ENCODE peak calls at places on chromosomes 7 and 10, in ten cellular contexts. X is body of pancreas, B is HCT116, W is esophagus squamous epithelium, I is heart left ventricle, G is H1, N is K562, Q is IMR-90, V is stomach, J is endothelial cell of umbilical vein. A is an unnamed sample.
A peak's percentile ranks its signal among the peaks of the same experiment; 100 is the strongest.

GRCh38 chr10:105691811-105692210 is 1050.7 kb downstream of the SORCS3 start:
- DNase-seq in X (no peak), B (peak; percentile 3), W (no peak), I (no peak), G (no peak), N (no peak), Q (no peak), V (no peak), J (no peak), A (no peak)

GRCh38 chr10:21174670-21175495 is 277.8 kb upstream of the NEBL start:
- DNase-seq in X (no peak), B (peak; percentile 48), W (no peak), I (no peak), G (no peak), N (peak; percentile 32), Q (no peak), V (no peak), J (no peak), A (no peak)

GRCh38 chr10:49734676-49735075 is 27.4 kb downstream of the OGDHL start:
- DNase-seq in X (no peak), B (no peak), W (no peak), I (no peak), G (no peak), N (no peak), Q (no peak), V (peak; percentile 17), J (no peak), A (no peak)

GRCh38 chr7:77570330-77571011 is 33.4 kb downstream of the PTPN12 start:
- DNase-seq in X (no peak), B (no peak), W (no peak), I (no peak), G (no peak), N (no peak), Q (peak; percentile 69), V (no peak), J (peak; percentile 48), A (no peak)

GRCh38 chr10:127046975-127047877 is 142.0 kb downstream of the DOCK1 start:
- DNase-seq in X (no peak), B (no peak), W (no peak), I (no peak), G (no peak), N (no peak), Q (peak; percentile 34), V (no peak), J (no peak), A (no peak)

GRCh38 chr7:86708334-86708733 is 64.6 kb downstream of the GRM3 start:
- DNase-seq in X (no peak), B (no peak), W (no peak), I (no peak), G (no peak), N (no peak), Q (no peak), V (no peak), J (no peak), A (no peak)

GRCh38 chr7:80247144-80247543 is 112.5 kb downstream of the GNAI1 start:
- DNase-seq in X (no peak), B (no peak), W (no peak), I (no peak), G (no peak), N (no peak), Q (peak; percentile 40), V (no peak), J (no peak), A (no peak)

GRCh38 chr7:55250313-55250712 is 114.8 kb upstream of the LANCL2 start:
- DNase-seq in X (peak; percentile 52), B (peak; percentile 48), W (no peak), I (no peak), G (no peak), N (no peak), Q (no peak), V (peak; percentile 39), J (peak; percentile 27), A (no peak)

GRCh38 chr7:44085549-44085948 is 3.2 kb upstream of the POLM start:
- DNase-seq in X (no peak), B (no peak), W (no peak), I (no peak), G (no peak), N (no peak), Q (no peak), V (no peak), J (no peak), A (no peak)

GRCh38 chr7:45980181-45980905 is 59.3 kb upstream of the IGFBP3 start:
- DNase-seq in X (no peak), B (no peak), W (no peak), I (no peak), G (no peak), N (no peak), Q (peak; percentile 74), V (no peak), J (no peak), A (no peak)

GRCh38 chr7:3092468-3092867 is 48.8 kb upstream of the CARD11 start:
- DNase-seq in X (no peak), B (no peak), W (no peak), I (peak; percentile 38), G (no peak), N (no peak), Q (peak; percentile 16), V (no peak), J (no peak), A (no peak)

GRCh38 chr7:105876091-105876963 is at the start of gene ATXN7L1:
- DNase-seq in X (peak; percentile 95), B (peak; percentile 95), W (peak; percentile 67), I (peak; percentile 96), G (peak; percentile 90), N (peak; percentile 97), Q (peak; percentile 98), V (peak; percentile 95), J (peak; percentile 98), A (peak; percentile 93)
- TF ChIP-seq POLR2A in X (peak; percentile 51), B (peak; percentile 86), W (peak; percentile 25), I (no peak), G (peak; percentile 79), N (peak; percentile 93), Q (peak; percentile 87), V (no peak), J (peak; percentile 86), A (peak; percentile 83)

GRCh38 chr10:930415-931325 is 835 bp downstream of the LARP4B start:
- DNase-seq in X (peak; percentile 64), B (no peak), W (no peak), I (peak; percentile 33), G (no peak), N (peak; percentile 32), Q (peak; percentile 30), V (peak; percentile 74), J (peak; percentile 54), A (no peak)
- TF ChIP-seq POLR2A in X (no peak), B (no peak), W (no peak), I (no peak), G (peak; percentile 20), N (no peak), Q (peak; percentile 47), V (no peak), J (no peak), A (no peak)

GRCh38 chr7:158705234-158705890 is 758 bp upstream of the NCAPG2 start:
- DNase-seq in X (no peak), B (no peak), W (no peak), I (no peak), G (no peak), N (no peak), Q (no peak), V (no peak), J (peak; percentile 20), A (no peak)
- TF ChIP-seq POLR2A in X (no peak), B (no peak), W (no peak), I (no peak), G (no peak), N (no peak), Q (no peak), V (no peak), J (no peak), A (no peak)

DNA sequence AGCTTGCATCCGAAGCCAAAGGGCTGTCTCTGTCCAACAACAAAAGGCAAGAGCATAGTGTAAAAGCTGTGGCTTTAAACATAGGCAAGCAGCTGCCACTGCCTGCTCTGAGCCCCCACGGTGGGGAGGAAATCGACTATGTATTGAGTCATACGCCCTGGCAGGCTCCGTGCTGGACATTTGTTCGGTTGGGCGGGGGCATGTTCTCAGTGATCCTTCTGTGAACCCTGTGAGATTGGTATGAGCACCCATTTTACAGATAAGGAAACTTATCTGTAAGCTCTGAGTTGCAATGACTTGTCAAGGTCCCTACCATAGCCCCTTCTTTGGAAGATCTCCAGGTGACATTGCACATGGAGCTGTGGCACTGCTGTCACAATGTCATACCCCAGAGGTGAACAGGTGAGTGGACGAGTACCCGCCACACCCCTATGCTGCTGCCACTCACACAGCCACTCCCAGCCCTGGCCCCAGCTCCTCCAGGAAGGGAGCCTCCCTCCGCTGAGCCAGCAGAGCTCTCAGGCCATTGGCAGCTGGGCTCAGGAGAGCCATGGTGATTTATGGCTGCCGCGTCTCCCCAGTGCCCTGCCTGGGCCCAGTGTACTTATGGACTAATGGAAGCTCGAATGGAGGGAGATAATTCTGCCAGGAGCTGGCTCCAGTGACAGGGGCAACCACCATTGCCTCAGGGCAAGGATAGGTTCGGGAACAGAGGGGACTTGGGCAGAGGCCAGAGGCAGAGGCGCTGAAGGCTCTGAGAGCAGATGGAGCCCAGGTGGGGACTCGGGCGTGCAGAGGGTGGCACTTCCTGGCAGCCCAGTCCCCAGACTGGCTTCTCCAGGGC is 43.7 kb downstream of the UNC5B start:
- DNase-seq in X (no peak), B (peak; percentile 56), W (no peak), I (peak; percentile 67), G (no peak), N (no peak), Q (peak; percentile 91), V (peak; percentile 74), J (peak; percentile 84), A (no peak)
- TF ChIP-seq POLR2A in X (no peak), B (no peak), W (no peak), I (no peak), G (no peak), N (no peak), Q (peak; percentile 41), V (no peak), J (no peak), A (no peak)

GRCh38 chr7:1510780-1511154 is 6.6 kb upstream of the INTS1 start:
- DNase-seq in X (no peak), B (no peak), W (no peak), I (no peak), G (no peak), N (no peak), Q (no peak), V (no peak), J (no peak), A (no peak)
- TF ChIP-seq POLR2A in X (no peak), B (no peak), W (no peak), I (no peak), G (no peak), N (no peak), Q (no peak), V (no peak), J (no peak), A (no peak)

DNA sequence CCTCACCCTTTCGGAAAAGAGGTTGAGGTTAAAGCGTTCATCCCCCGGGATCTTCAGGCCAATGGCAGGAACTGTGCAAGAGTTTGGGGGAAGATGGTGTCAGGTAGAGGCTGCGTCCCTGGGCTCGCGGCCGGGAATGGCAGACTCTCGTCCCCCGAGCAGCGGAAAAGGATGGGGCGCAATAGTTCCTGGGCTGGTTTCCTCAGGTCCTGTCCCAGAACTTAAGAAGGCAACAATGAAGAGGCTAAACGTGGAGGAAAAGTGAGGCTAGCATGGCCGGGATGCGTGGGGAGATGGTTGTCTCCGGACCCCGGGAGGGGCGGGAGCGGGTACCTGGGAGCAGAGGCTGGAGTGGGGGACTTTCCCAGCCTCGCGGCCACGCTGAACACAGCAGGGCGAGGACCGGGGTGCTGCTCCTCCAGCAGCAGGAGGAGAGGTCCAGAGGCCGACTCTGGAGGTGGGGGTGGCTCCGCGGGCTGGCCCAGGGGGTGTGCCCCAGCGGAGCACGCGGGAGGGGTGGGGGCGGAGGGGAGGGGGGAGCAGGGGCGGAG is 872 bp downstream of the IRF5 start:
- DNase-seq in X (no peak), B (no peak), W (no peak), I (no peak), G (no peak), N (no peak), Q (no peak), V (no peak), J (no peak), A (no peak)
- TF ChIP-seq POLR2A in X (no peak), B (no peak), W (no peak), I (no peak), G (no peak), N (no peak), Q (no peak), V (no peak), J (no peak), A (no peak)